ENCODE peak calls at places on chromosome 11, in five cellular contexts. R is H1, S is HCT116, T is K562, G is SK-N-SH. H is an unnamed sample.

GRCh38 chr11:66247801-66248200 is 20.6 kb upstream of the RAB1B start:
- DNase-seq in R (no peak), S (no peak), T (no peak), G (no peak), H (no peak)

GRCh38 chr11:122375687-122376399 is 259.8 kb upstream of the BLID start:
- DNase-seq in R (no peak), S (peak; percentile 54), T (no peak), G (no peak), H (no peak)

GRCh38 chr11:40030867-40031266 is 1428.6 kb downstream of the LRRC4C start:
- DNase-seq in R (no peak), S (no peak), T (no peak), G (no peak), H (peak; percentile 90)

GRCh38 chr11:10885703-10886363 is 28.0 kb upstream of the ZBED5 start:
- DNase-seq in R (no peak), S (no peak), T (no peak), G (peak; percentile 54), H (no peak)

GRCh38 chr11:96167233-96167632 is 175.8 kb downstream of the MAML2 start:
- DNase-seq in R (no peak), S (no peak), T (no peak), G (no peak), H (no peak)

GRCh38 chr11:46222485-46223251 is 54.8 kb upstream of the CREB3L1 start:
- DNase-seq in R (no peak), S (no peak), T (peak; percentile 53), G (no peak), H (no peak)

GRCh38 chr11:38123673-38124072 is 1525.6 kb upstream of the RAG2 start:
- DNase-seq in R (no peak), S (no peak), T (no peak), G (no peak), H (no peak)

GRCh38 chr11:75198278-75198948 is 42.2 kb upstream of the TPBGL start:
- DNase-seq in R (no peak), S (no peak), T (no peak), G (no peak), H (no peak)

GRCh38 chr11:119585038-119585666 is 143.8 kb downstream of the NECTIN1 start:
- DNase-seq in R (no peak), S (no peak), T (no peak), G (peak; percentile 78), H (no peak)

GRCh38 chr11:104668797-104669463 is 229.3 kb downstream of the CASP12 start:
- DNase-seq in R (no peak), S (peak; percentile 39), T (no peak), G (no peak), H (no peak)

GRCh38 chr11:19536131-19536530 is 176.5 kb upstream of the NAV2 start:
- DNase-seq in R (no peak), S (no peak), T (no peak), G (no peak), H (no peak)

GRCh38 chr11:121497176-121497995 is 44.6 kb upstream of the SORL1-AS1 start:
- DNase-seq in R (no peak), S (no peak), T (no peak), G (no peak), H (peak; percentile 68)

GRCh38 chr11:61072316-61073109 is 29.8 kb upstream of the CD5 start:
- DNase-seq in R (no peak), S (no peak), T (no peak), G (no peak), H (no peak)

GRCh38 chr11:95150977-95151684 is 61.5 kb downstream of the ENDOD1 start:
- DNase-seq in R (peak; percentile 93), S (peak; percentile 92), T (peak; percentile 81), G (peak; percentile 78), H (peak; percentile 92)

GRCh38 chr11:27291302-27291889 is 71.6 kb downstream of the CCDC34 start:
- DNase-seq in R (no peak), S (peak; percentile 15), T (no peak), G (no peak), H (no peak)

GRCh38 chr11:100942016-100942415 is 187.6 kb downstream of the PGR start:
- DNase-seq in R (no peak), S (no peak), T (no peak), G (no peak), H (no peak)

GRCh38 chr11:82450996-82451395 is 282.7 kb downstream of the FAM181B start:
- DNase-seq in R (no peak), S (no peak), T (no peak), G (no peak), H (no peak)

GRCh38 chr11:21250196-21250595 is 580.8 kb downstream of the NELL1 start:
- DNase-seq in R (no peak), S (no peak), T (no peak), G (no peak), H (no peak)

GRCh38 chr11:69909561-69910518 is 90.6 kb upstream of the FGF3 start:
- DNase-seq in R (no peak), S (no peak), T (peak; percentile 65), G (peak; percentile 74), H (no peak)

GRCh38 chr11:59822989-59823566 is 12.5 kb upstream of the MRPL16 start:
- DNase-seq in R (no peak), S (peak; percentile 69), T (peak; percentile 42), G (peak; percentile 53), H (no peak)
- H3K4me1 ChIP-seq in R (peaks cover 5% of the 10 kb centered on the region), S (no peaks in the 10 kb centered on the region), T (peaks cover 2% of the 10 kb centered on the region), G (no peaks in the 10 kb centered on the region), H (no peaks in the 10 kb centered on the region)

GRCh38 chr11:8604078-8604723 is 10.2 kb upstream of the STK33 start:
- DNase-seq in R (peak; percentile 17), S (peak; percentile 63), T (peak; percentile 66), G (peak; percentile 37), H (peak; percentile 42)
- TF ChIP-seq YY1 in R (no peak), S (no peak), T (peak; percentile 37), G (no peak), H (no peak)

DNA sequence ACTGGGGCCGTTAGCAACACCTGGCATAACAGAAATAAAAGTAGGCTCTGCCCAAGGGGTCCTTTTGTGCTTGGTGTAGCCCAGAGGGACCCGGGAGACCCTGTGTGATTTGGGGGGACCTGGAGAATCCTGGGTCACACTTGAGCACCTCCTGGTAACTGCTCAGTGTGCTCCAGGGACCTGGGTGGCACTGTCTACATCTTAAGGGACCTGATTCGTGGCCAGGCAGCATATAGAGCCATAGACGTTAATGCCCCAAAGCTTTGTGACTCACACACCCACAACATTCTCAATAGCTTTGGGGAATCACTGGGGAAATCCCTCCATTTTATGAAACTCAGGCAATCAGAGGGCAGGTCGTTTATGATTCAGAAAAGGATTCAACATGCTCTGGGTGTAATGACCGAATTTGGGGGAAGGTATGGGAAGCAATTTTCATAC is 3.6 kb upstream of the IGF2 start:
- DNase-seq in R (no peak), S (no peak), T (no peak), G (no peak), H (no peak)
- H3K27me3 ChIP-seq in R (peaks cover 100% of the 10 kb centered on the region), S (no peaks in the 10 kb centered on the region), T (peaks cover 47% of the 10 kb centered on the region), G (peaks cover 72% of the 10 kb centered on the region), H (peaks cover 83% of the 10 kb centered on the region)

DNA sequence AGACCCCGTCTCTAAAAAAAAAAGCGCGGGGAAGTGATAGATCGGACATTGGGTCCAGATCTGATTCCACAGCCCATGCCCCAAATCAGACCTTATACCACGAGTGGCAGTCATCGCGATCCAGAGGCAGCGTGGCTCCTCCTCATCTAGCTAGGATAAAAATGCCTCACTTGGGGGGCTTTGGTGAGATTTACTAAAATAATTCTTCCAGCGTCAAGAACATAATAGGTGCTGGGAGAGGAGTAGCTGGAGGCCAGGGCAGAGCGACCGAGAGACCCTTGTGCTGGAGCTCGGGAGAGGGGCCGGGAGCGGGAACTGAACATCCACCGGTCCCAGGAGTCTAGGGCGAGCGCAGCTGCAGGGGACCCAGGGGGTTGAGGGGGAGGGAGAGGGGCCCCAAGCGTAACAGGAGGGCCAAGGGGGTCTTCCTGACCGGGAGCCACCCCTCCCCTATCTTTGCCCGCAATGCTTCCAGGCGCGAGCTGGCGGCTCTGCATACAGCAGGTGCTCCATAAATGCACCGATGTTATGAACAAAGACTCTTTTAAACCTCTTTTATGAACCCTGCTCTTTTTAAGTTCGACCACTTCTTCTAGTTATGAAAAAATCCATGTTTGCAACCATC is 823 bp upstream of the CPT1A start:
- DNase-seq in R (no peak), S (no peak), T (no peak), G (no peak), H (no peak)
- H3K4me1 ChIP-seq in R (peaks cover 4% of the 10 kb centered on the region), S (peaks cover 32% of the 10 kb centered on the region), T (peaks cover 18% of the 10 kb centered on the region), G (peaks cover 20% of the 10 kb centered on the region), H (peaks cover 2% of the 10 kb centered on the region)

DNA sequence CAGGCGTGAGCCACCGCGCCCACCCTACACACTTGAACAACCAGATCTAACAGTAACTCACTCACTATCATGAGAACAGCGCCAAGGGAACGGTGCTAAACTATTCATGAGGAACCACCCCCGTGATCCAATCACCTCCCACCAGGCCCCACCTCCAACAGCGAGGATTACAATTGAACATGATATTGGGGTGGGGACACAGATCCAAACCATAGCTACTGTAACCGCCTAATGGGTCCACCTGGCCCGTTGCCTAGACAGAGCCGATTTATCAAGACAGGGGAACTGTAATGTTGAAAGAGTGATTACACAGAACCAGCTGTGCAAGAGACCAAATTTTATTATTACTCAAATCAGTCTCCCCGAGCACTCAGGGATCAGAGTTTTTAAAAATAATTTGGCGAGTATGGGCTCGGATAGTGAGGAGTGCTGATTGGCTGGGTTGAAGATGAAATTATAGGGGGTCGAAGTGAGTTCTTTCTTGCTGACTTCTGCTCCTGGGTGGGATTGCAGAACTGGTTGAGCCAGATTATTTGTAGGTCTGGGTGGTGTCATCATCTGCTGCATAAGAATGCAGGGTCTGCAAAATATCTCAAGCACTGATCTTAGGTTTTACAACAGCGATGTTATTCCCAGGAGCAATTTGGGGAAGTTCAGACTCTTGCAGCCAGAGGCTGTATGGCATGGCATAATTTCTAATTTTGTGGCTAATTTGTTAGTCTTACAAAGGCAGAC is 17.9 kb upstream of the ZC3H12C start:
- DNase-seq in R (no peak), S (no peak), T (no peak), G (no peak), H (no peak)
- TF ChIP-seq YY1 in R (no peak), S (no peak), T (no peak), G (no peak), H (no peak)

GRCh38 chr11:35424157-35424945 is 5.0 kb upstream of the SLC1A2 start:
- DNase-seq in R (no peak), S (no peak), T (no peak), G (no peak), H (no peak)
- H3K27me3 ChIP-seq in R (peaks cover 34% of the 10 kb centered on the region), S (peaks cover 83% of the 10 kb centered on the region), T (peaks cover 16% of the 10 kb centered on the region), G (peaks cover 65% of the 10 kb centered on the region), H (peaks cover 30% of the 10 kb centered on the region)

GRCh38 chr11:134410766-134411165 is 1.3 kb downstream of the B3GAT1 start:
- DNase-seq in R (no peak), S (no peak), T (no peak), G (no peak), H (no peak)
- H3K4me1 ChIP-seq in R (peaks cover 17% of the 10 kb centered on the region), S (no peaks in the 10 kb centered on the region), T (no peaks in the 10 kb centered on the region), G (no peaks in the 10 kb centered on the region), H (peaks cover 19% of the 10 kb centered on the region)

GRCh38 chr11:7251836-7252682 is at the start of gene SYT9:
- DNase-seq in R (peak; percentile 43), S (no peak), T (peak; percentile 16), G (peak; percentile 85), H (peak; percentile 63)
- TF ChIP-seq YY1 in R (no peak), S (no peak), T (no peak), G (no peak), H (no peak)

H was measured in NT2/D1.